ENCODE peak calls at places on chromosomes 6 and 20, in six cellular contexts. B, T, O, J, S and C are unnamed samples.
A peak's percentile ranks its signal among the peaks of the same experiment; 100 is the strongest.

GRCh38 chr6:12947191-12947795 is 230.7 kb downstream of the PHACTR1 start:
- DNase-seq in B (no peak), T (no peak), O (no peak), J (no peak), S (no peak), C (no peak)

GRCh38 chr6:26550250-26550993 is 12.3 kb downstream of the HMGN4 start:
- DNase-seq in S (no peak), B (peak; percentile 13), T (peak; percentile 21), J (peak; percentile 65), O (no peak), C (peak; percentile 72)

GRCh38 chr6:95685817-95686216 is 108.5 kb downstream of the MANEA start:
- DNase-seq in T (no peak), J (no peak), O (no peak), S (no peak), B (no peak), C (no peak)

GRCh38 chr20:60255426-60255825 is 297.2 kb downstream of the CDH26 start:
- DNase-seq in S (no peak), O (no peak), T (no peak), B (no peak), J (no peak), C (no peak)

GRCh38 chr6:136274062-136274461 is 15.6 kb downstream of the BCLAF1 start:
- DNase-seq in B (no peak), T (no peak), O (no peak), S (no peak), J (no peak), C (no peak)

GRCh38 chr6:30394139-30394538 is 49.2 kb downstream of the RPP21 start:
- DNase-seq in S (no peak), T (no peak), J (no peak), B (no peak), O (no peak), C (no peak)

GRCh38 chr6:31968326-31968725 is 3.6 kb downstream of the DXO start:
- DNase-seq in O (no peak), T (no peak), J (no peak), S (no peak), B (no peak), C (no peak)

GRCh38 chr6:21384211-21384610 is 209.3 kb upstream of the SOX4 start:
- DNase-seq in O (no peak), S (no peak), J (no peak), T (peak; percentile 31), B (no peak), C (no peak)

GRCh38 chr6:169428532-169428931 is 174.9 kb upstream of the THBS2 start:
- DNase-seq in J (no peak), T (peak; percentile 20), S (no peak), O (no peak), B (no peak), C (no peak)

GRCh38 chr20:17504326-17504897 is 26.8 kb downstream of the BFSP1 start:
- DNase-seq in S (no peak), J (no peak), O (no peak), B (no peak), T (no peak), C (no peak)

GRCh38 chr6:75611702-75612375 is 10.2 kb downstream of the SENP6 start:
- DNase-seq in S (no peak), J (no peak), B (peak; percentile 33), T (peak; percentile 26), O (no peak), C (peak; percentile 84)

GRCh38 chr6:105209950-105210706 is 30.3 kb upstream of the POPDC3 start:
- DNase-seq in J (no peak), T (peak; percentile 89), O (peak; percentile 33), B (peak; percentile 85), S (no peak), C (no peak)

GRCh38 chr20:59663513-59663890 is 59.2 kb downstream of the PHACTR3 start:
- DNase-seq in T (no peak), J (no peak), B (no peak), O (no peak), S (no peak), C (no peak)

GRCh38 chr20:25065625-25066338 is 7.8 kb upstream of the ACSS1 start:
- DNase-seq in S (no peak), B (peak; percentile 52), J (peak; percentile 54), O (no peak), T (peak; percentile 32), C (peak; percentile 83)

GRCh38 chr6:170035896-170036295 is 255.0 kb downstream of the DLL1 start:
- DNase-seq in O (no peak), T (no peak), B (no peak), S (no peak), J (no peak), C (no peak)

GRCh38 chr6:34560366-34561226 is 4.5 kb upstream of the SPDEF start:
- DNase-seq in J (no peak), O (no peak), T (peak; percentile 56), B (peak; percentile 75), S (no peak), C (no peak)

DNA sequence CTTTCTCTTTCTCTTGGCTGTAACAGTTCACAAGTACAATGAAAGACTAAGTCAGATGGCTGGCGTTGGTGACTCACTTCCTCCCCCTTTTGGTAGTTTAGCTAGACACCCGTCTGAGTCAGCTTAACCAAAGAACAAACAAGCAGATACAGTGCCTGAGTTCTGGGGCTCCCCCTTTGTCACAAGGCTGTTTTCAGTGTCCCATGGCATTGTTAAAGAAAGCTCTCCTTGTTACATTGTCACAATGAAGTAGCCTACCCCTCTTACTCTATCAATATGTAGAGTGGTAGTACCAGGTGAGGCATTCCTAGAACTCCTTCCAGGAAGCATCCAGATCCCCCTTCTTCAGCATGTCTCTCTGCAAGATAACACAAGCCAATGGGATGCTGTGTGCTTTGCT is 38.6 kb downstream of the KIAA0408 start:
- DNase-seq in O (peak; percentile 76), T (peak; percentile 95), S (peak; percentile 91), B (peak; percentile 97), J (peak; percentile 47), C (peak; percentile 94)
- TF ChIP-seq CTCF in O (peak; percentile 46), T (peak; percentile 24), S (peak; percentile 60), B (peak; percentile 55), J (peak; percentile 22), C (no peak)

GRCh38 chr6:142823579-142823902 is 121.4 kb downstream of the HIVEP2 start:
- DNase-seq in B (no peak), O (no peak), S (no peak), T (no peak), J (no peak), C (no peak)

GRCh38 chr6:142821860-142822259 is 123.1 kb downstream of the HIVEP2 start:
- DNase-seq in T (no peak), S (no peak), J (no peak), B (no peak), O (no peak), C (no peak)

GRCh38 chr6:142822383-142822782 is 122.6 kb downstream of the HIVEP2 start:
- DNase-seq in T (no peak), O (no peak), S (no peak), B (no peak), J (no peak), C (no peak)

GRCh38 chr6:142824491-142824890 is 120.5 kb downstream of the HIVEP2 start:
- DNase-seq in S (no peak), J (no peak), T (no peak), O (no peak), B (no peak), C (no peak)

DNA sequence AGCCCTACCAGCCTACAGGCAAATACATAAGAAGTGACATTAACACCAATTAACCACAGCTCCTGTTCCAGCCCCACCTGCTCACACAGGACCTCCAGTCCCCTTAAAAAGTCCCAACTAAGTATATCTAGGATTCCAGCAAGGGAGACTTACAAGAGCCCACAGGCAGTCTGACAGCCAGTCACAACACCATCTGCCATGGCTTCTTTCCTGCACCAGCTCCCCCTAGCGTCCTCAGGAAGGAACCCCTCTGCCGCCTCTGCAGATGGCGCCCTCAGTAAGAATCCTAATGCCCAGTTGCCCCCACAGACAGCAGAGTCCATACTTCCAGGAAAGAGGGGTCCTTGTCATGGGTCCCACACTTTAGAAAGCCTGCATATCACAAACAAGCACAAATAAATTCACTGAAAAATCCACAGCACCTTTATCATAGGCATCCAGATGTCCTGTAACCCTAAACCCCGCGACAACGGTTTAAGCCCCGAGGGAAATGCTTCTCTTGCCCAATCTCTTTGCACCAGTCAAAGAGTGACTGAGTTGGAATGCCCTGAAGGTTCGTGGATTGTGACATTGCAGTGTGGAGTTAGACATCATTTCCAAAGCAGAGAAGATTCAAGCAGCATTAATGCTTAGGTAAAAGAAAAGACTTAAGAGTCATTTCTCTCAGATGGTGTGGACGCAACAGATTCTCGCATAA is 121.9 kb downstream of the HIVEP2 start:
- DNase-seq in S (no peak), O (no peak), T (no peak), B (no peak), J (peak; percentile 39), C (peak; percentile 50)
- TF ChIP-seq CTCF in S (peak; percentile 14), O (peak; percentile 26), T (no peak), B (peak; percentile 19), J (peak; percentile 67), C (peak; percentile 49)

DNA sequence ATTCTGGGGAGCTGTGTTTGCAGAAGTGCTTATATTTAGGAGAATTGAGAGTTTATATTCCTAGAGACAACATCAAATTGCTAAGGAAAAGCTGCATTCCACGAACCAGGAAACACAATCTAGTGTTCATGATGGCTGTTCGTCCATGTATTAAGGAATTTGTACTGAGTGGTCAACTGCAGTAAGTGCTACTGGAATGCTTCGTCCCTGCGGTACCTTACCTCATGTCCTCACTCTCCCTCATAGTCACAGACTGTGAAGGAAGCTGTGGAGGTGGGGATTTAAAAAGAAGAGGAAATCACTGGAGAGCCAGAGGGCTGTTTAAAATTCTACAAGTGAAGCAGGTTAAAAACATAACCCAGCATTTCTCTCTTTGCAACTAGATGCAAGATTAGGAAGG is 161.1 kb downstream of the TRMT11 start:
- DNase-seq in T (peak; percentile 16), S (no peak), O (no peak), J (no peak), B (no peak), C (no peak)
- TF ChIP-seq CTCF in T (no peak), S (no peak), O (no peak), J (no peak), B (no peak), C (no peak)

GRCh38 chr6:14315353-14315752 is 197.8 kb downstream of the CD83 start:
- DNase-seq in T (no peak), S (no peak), B (no peak), J (no peak), O (no peak), C (no peak)

GRCh38 chr6:14317616-14318015 is 200.0 kb downstream of the CD83 start:
- DNase-seq in O (no peak), J (no peak), B (no peak), S (no peak), T (no peak), C (no peak)

GRCh38 chr6:14313220-14313619 is 195.6 kb downstream of the CD83 start:
- DNase-seq in J (no peak), T (no peak), S (no peak), O (no peak), B (no peak), C (no peak)

GRCh38 chr6:14320342-14320741 is 202.8 kb downstream of the CD83 start:
- DNase-seq in T (no peak), S (no peak), B (no peak), O (no peak), J (no peak), C (no peak)

DNA sequence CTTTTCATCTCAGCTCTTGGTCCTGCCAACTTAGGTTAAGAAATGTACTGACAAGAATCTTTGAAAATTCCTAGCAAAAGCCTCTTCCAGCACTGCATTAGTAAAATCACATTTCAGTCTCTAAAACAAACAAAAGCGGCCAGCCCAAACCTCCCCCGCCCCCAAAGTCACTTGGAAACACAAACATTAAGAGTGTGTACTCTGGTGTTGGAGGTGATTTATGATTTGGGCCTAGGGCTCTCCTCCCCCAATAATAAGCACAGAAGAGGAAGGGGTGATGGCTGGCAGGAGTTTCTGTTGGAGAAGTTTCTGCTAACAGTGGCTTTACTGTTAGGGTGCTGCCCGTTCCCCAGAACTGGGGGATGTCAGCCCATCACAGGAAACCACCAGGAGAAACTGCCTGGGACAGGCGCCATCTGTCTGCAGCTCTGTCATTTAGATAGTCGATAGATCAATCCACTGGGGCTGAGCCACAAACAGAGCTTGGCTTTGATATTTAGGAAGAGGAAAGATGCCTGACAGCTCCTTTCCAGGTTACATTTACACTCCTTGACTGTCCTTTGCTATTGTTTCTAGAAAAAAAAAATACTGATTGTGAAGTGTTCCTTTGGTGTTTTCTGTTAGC is 199.5 kb downstream of the CD83 start:
- DNase-seq in O (no peak), S (no peak), J (no peak), T (no peak), B (no peak), C (peak; percentile 30)
- TF ChIP-seq CTCF in O (peak; percentile 12), S (no peak), J (no peak), T (no peak), B (no peak), C (no peak)